ENCODE peak calls at places on chromosomes 3 and 15, in four cellular contexts. One of them, this sample, is unnamed.

GRCh38 chr3:104629038-104629437 is 737.7 kb upstream of the ALCAM start:
- DNase-seq in H1: no peak
- DNase-seq in H9: no peak
- DNase-seq in IMR-90: peak; percentile 88
- DNase-seq in this sample: peak; percentile 68

GRCh38 chr3:71463622-71464021 is 119.9 kb downstream of the FOXP1 start:
- DNase-seq in H1: no peak
- DNase-seq in H9: no peak
- DNase-seq in IMR-90: peak; percentile 26
- DNase-seq in this sample: no peak

GRCh38 chr15:64096486-64097431 is 977 bp downstream of the SNX1 start:
- DNase-seq in H1: no peak
- DNase-seq in H9: no peak
- DNase-seq in IMR-90: peak; percentile 43
- DNase-seq in this sample: peak; percentile 51

GRCh38 chr15:68424754-68425390 is 7.1 kb downstream of the ITGA11 start:
- DNase-seq in H1: no peak
- DNase-seq in H9: no peak
- DNase-seq in IMR-90: peak; percentile 34
- DNase-seq in this sample: peak; percentile 48

GRCh38 chr3:12796171-12797123 is at the start of gene CAND2:
- DNase-seq in H1: peak; percentile 71
- DNase-seq in H9: peak; percentile 56
- DNase-seq in IMR-90: peak; percentile 37
- DNase-seq in this sample: peak; percentile 61

GRCh38 chr15:31238906-31239305 is 87.7 kb upstream of the KLF13 start:
- DNase-seq in H1: no peak
- DNase-seq in H9: no peak
- DNase-seq in IMR-90: no peak
- DNase-seq in this sample: no peak

GRCh38 chr15:70853270-70853854 is 595 bp downstream of the LARP6 start:
- DNase-seq in H1: peak; percentile 76
- DNase-seq in H9: peak; percentile 79
- DNase-seq in IMR-90: peak; percentile 87
- DNase-seq in this sample: peak; percentile 81

GRCh38 chr15:27843146-27843545 is 256.0 kb downstream of the OCA2 start:
- DNase-seq in H1: no peak
- DNase-seq in H9: no peak
- DNase-seq in IMR-90: no peak
- DNase-seq in this sample: no peak

GRCh38 chr15:99918072-99918471 is 184.8 kb upstream of the LYSMD4 start:
- DNase-seq in H1: no peak
- DNase-seq in H9: no peak
- DNase-seq in IMR-90: no peak
- DNase-seq in this sample: no peak

GRCh38 chr3:73768594-73769308 is 144.0 kb upstream of the PDZRN3 start:
- DNase-seq in H1: no peak
- DNase-seq in H9: no peak
- DNase-seq in IMR-90: peak; percentile 19
- DNase-seq in this sample: no peak

GRCh38 chr3:150222646-150223045 is 185.5 kb upstream of the TSC22D2 start:
- DNase-seq in H1: no peak
- DNase-seq in H9: no peak
- DNase-seq in IMR-90: no peak
- DNase-seq in this sample: no peak

GRCh38 chr15:73599934-73600333 is 33.3 kb downstream of the NPTN start:
- DNase-seq in H1: no peak
- DNase-seq in H9: no peak
- DNase-seq in IMR-90: peak; percentile 45
- DNase-seq in this sample: peak; percentile 26

GRCh38 chr3:130850044-130850797 is 43.7 kb upstream of the ATP2C1 start:
- DNase-seq in H1: no peak
- DNase-seq in H9: no peak
- DNase-seq in IMR-90: peak; percentile 46
- DNase-seq in this sample: peak; percentile 19

GRCh38 chr15:33641069-33641468 is 327.2 kb upstream of the CHRM5 start:
- DNase-seq in H1: no peak
- DNase-seq in H9: no peak
- DNase-seq in IMR-90: no peak
- DNase-seq in this sample: no peak
- H4K91ac ChIP-seq in H1: no peak overlapping the region
- H4K91ac ChIP-seq in H9: no peak overlapping the region
- H4K91ac ChIP-seq in IMR-90: no peak overlapping the region
- H4K91ac ChIP-seq in this sample: no peak overlapping the region

DNA sequence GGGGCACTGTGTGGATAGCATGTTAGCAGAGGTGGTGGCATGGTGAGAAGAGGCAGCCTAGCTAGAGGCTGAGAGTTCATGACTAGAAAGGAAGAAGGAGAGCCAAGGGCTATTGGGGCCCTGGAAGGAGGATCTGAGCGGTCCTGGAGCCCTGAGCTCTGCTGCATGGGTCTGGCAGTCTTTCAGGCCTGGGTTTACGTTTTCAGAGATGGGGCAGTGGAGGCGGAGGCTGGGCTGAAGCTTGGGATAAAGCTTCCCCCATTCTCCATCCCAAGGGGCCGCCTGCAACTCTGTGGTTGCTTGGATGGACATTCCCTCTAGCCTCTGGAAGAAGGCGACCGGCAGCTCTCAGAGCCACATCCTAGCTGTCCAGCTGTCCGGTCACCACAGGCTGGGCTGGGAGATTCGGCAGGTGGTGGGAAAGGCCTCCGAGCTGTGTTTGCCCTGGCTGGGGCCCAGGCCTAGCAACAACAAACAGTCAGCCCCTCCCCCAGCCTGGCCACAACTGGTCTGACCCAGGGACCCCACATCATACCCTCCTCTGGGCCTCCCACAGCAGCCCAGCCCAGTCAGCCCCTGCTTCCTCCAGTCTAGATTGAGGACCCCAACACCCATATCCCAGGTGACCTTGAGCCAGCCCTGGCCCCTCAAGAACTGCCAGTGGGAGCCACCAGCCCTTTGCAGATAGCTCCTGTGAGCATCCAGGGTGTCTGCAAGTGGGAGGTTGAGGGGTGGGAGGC is 1.8 kb upstream of the SLC38A3 start:
- DNase-seq in H1: no peak
- DNase-seq in H9: no peak
- DNase-seq in IMR-90: no peak
- DNase-seq in this sample: no peak
- H3K18ac ChIP-seq in H1: no peak overlapping the region
- H3K18ac ChIP-seq in H9: no peak overlapping the region
- H3K18ac ChIP-seq in IMR-90: no peak overlapping the region
- H3K18ac ChIP-seq in this sample: no peak overlapping the region

DNA sequence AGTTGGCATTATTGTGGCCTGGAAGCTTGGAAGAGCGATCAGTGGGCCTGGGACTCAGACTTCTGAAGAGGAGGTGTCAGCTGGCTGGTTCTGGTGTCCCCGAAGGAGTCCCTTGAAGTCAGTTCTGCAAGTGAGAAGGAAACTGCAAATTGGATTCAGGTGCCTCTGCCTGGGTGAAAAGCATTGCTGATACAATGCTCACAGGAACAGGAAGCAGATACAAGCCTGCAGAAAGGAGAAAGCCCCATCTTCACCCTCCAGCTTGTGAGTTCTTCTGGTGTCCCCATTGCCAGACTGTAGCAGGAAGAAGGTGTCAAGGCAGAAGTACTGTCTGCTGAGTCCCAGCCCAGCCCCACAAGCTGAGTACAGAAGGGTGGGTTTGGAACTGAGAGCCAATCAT is 271.3 kb downstream of the PLOD2 start:
- DNase-seq in H1: no peak
- DNase-seq in H9: no peak
- DNase-seq in IMR-90: no peak
- DNase-seq in this sample: no peak
- H4K91ac ChIP-seq in H1: no peak overlapping the region
- H4K91ac ChIP-seq in H9: no peak overlapping the region
- H4K91ac ChIP-seq in IMR-90: no peak overlapping the region
- H4K91ac ChIP-seq in this sample: peak overlapping the region; percentile 15

GRCh38 chr3:88044411-88044810 is 14.4 kb downstream of the CGGBP1 start:
- DNase-seq in H1: no peak
- DNase-seq in H9: no peak
- DNase-seq in IMR-90: no peak
- DNase-seq in this sample: no peak

GRCh38 chr3:88041005-88041404 is 17.8 kb downstream of the CGGBP1 start:
- DNase-seq in H1: no peak
- DNase-seq in H9: peak; percentile 40
- DNase-seq in IMR-90: no peak
- DNase-seq in this sample: no peak

GRCh38 chr3:88046731-88047130 is 12.1 kb downstream of the CGGBP1 start:
- DNase-seq in H1: no peak
- DNase-seq in H9: no peak
- DNase-seq in IMR-90: no peak
- DNase-seq in this sample: no peak
- H3K18ac ChIP-seq in H1: no peak overlapping the region
- H3K18ac ChIP-seq in H9: no peak overlapping the region
- H3K18ac ChIP-seq in IMR-90: no peak overlapping the region
- H3K18ac ChIP-seq in this sample: no peak overlapping the region

GRCh38 chr15:75452364-75452967 is 976 bp upstream of the SIN3A start:
- DNase-seq in H1: peak; percentile 76
- DNase-seq in H9: peak; percentile 80
- DNase-seq in IMR-90: peak; percentile 70
- DNase-seq in this sample: peak; percentile 91
- H4K91ac ChIP-seq in H1: peak overlapping the region; percentile 1
- H4K91ac ChIP-seq in H9: no peak overlapping the region
- H4K91ac ChIP-seq in IMR-90: peak overlapping the region; percentile 91
- H4K91ac ChIP-seq in this sample: peak overlapping the region; percentile 61

DNA sequence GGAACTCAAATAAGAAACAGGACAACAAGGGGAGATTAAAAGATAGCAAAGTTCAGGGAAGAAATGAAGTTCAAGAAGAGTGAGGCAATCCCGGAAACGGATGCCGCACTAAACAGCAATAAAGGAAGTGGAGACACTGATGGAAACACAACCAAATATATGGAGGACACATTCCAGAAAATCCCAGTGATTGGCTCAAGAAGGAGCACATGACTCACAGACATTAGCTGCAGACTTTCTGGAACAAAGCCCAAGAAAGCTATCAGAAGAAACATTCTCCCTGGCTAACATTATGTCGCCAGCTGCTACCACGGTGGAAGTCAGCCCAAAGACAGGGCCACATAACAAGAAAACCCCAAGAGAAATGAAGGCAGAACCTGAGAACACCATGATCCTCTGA is 18.1 kb upstream of the VGLL4 start:
- DNase-seq in H1: no peak
- DNase-seq in H9: no peak
- DNase-seq in IMR-90: peak; percentile 80
- DNase-seq in this sample: peak; percentile 44
- H3K18ac ChIP-seq in H1: no peak overlapping the region
- H3K18ac ChIP-seq in H9: no peak overlapping the region
- H3K18ac ChIP-seq in IMR-90: no peak overlapping the region
- H3K18ac ChIP-seq in this sample: no peak overlapping the region

DNA sequence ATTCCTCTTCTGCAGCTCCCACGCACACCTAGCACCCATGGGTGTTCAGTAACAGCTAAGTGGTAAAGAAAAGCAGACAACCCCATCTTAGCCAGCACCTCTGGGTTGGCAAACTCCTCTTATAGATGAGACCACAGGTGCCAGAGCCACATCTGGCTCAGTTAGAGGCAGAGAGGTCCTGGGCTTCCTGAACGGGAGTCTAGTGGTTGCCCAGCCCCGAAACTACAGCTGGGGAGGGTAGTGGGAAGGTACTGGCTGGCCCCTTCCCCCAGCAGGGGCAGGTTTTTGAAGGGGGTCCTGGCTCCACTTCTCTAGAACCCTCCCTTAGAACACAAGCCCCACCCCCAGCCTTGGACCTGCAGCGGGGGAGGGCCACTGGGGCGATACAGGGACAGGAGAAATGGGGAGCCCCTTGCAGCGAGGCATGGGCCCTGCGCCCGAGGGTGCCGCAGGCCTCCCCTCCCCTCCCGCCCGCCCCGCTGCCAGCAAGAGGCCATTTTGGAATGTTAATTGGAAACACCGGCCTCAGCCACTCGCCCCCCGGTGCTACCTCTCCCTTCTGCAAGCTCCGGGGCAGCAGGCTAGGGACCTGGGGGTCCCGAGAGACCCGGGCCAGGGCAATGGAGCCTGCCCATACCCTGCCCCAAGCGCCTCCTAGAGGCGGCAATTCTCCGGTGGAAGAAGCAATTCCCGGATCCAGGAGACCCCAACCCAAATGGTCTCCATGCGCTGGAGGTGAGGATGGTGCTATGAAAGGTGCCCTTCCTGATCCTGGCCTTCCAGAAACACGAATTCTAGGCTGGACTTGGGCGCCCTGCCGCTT is 1.5 kb downstream of the DUSP7 start:
- DNase-seq in H1: peak; percentile 73
- DNase-seq in H9: peak; percentile 40
- DNase-seq in IMR-90: peak; percentile 15
- DNase-seq in this sample: no peak
- H4K91ac ChIP-seq in H1: peak overlapping the region; percentile 69
- H4K91ac ChIP-seq in H9: no peak overlapping the region
- H4K91ac ChIP-seq in IMR-90: peak overlapping the region; percentile 97
- H4K91ac ChIP-seq in this sample: no peak overlapping the region

GRCh38 chr15:84600687-84601554 is at the start of gene ZSCAN2:
- DNase-seq in H1: peak; percentile 98
- DNase-seq in H9: peak; percentile 98
- DNase-seq in IMR-90: peak; percentile 91
- DNase-seq in this sample: peak; percentile 96
- H3K18ac ChIP-seq in H1: peak within 1 kb of the TSS; percentile 80
- H3K18ac ChIP-seq in H9: peak within 1 kb of the TSS; percentile 64
- H3K18ac ChIP-seq in IMR-90: no peak within 1 kb of the TSS
- H3K18ac ChIP-seq in this sample: peak within 1 kb of the TSS; percentile 86

GRCh38 chr15:39235084-39235795 is 345.6 kb upstream of the THBS1 start:
- DNase-seq in H1: no peak
- DNase-seq in H9: no peak
- DNase-seq in IMR-90: peak; percentile 75
- DNase-seq in this sample: peak; percentile 84
- H4K91ac ChIP-seq in H1: no peak overlapping the region
- H4K91ac ChIP-seq in H9: no peak overlapping the region
- H4K91ac ChIP-seq in IMR-90: peak overlapping the region; percentile 69
- H4K91ac ChIP-seq in this sample: peak overlapping the region; percentile 31

DNA sequence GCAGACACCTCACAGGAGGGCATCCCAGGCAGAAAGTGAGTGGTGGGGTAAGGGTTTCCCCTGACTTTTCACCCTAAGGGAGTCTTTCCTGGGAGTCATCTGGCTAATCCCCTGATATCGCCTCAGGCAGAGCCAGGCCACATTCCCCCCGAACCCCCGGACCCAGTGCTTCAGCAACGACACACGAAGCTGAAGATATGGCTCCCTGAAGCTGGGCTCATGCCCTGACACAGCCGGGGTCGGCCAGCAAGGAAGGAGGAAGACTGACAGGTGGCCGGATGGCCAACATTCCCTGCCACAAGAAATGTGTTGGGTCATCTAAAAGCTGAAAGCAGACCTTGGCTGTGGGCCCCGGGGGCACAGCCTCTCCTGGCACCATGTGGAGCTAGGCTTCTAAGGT is 14.4 kb downstream of the CHST13 start:
- DNase-seq in H1: peak; percentile 40
- DNase-seq in H9: peak; percentile 18
- DNase-seq in IMR-90: no peak
- DNase-seq in this sample: no peak
- H3K18ac ChIP-seq in H1: no peak overlapping the region
- H3K18ac ChIP-seq in H9: no peak overlapping the region
- H3K18ac ChIP-seq in IMR-90: no peak overlapping the region
- H3K18ac ChIP-seq in this sample: no peak overlapping the region

This sample was measured in mesenchymal stem cell.